ENCODE peak calls at places on chromosomes 12 and 14, in nine cellular contexts. One of them, this sample, is unnamed.

GRCh38 chr12:29039013-29039412 is 110.1 kb upstream of the FAR2 start:
- DNase-seq in RWPE1: no peak
- DNase-seq in K562: no peak
- DNase-seq in endothelial cell: no peak
- DNase-seq in GM20000: no peak
- DNase-seq in cardiac fibroblast: peak
- DNase-seq in DND-41: no peak
- DNase-seq in breast epithelium: no peak
- DNase-seq in transverse colon: no peak
- DNase-seq in this sample: no peak

GRCh38 chr12:3319723-3320492 is 171.1 kb upstream of the PRMT8 start:
- DNase-seq in RWPE1: no peak
- DNase-seq in K562: peak
- DNase-seq in endothelial cell: no peak
- DNase-seq in GM20000: no peak
- DNase-seq in cardiac fibroblast: no peak
- DNase-seq in DND-41: no peak
- DNase-seq in breast epithelium: no peak
- DNase-seq in transverse colon: no peak
- DNase-seq in this sample: no peak

GRCh38 chr14:32073537-32074189 is 3.4 kb upstream of the ARHGAP5 start:
- DNase-seq in RWPE1: peak
- DNase-seq in K562: peak
- DNase-seq in endothelial cell: peak
- DNase-seq in GM20000: peak
- DNase-seq in cardiac fibroblast: peak
- DNase-seq in DND-41: peak
- DNase-seq in breast epithelium: peak
- DNase-seq in transverse colon: peak
- DNase-seq in this sample: peak

GRCh38 chr12:24937553-24938244 is 11.2 kb downstream of the BCAT1 start:
- DNase-seq in RWPE1: no peak
- DNase-seq in K562: no peak
- DNase-seq in endothelial cell: no peak
- DNase-seq in GM20000: no peak
- DNase-seq in cardiac fibroblast: no peak
- DNase-seq in DND-41: no peak
- DNase-seq in breast epithelium: no peak
- DNase-seq in transverse colon: no peak
- DNase-seq in this sample: no peak

GRCh38 chr12:130225347-130225746 is 63.1 kb downstream of the FZD10 start:
- DNase-seq in RWPE1: no peak
- DNase-seq in K562: no peak
- DNase-seq in endothelial cell: no peak
- DNase-seq in GM20000: no peak
- DNase-seq in cardiac fibroblast: no peak
- DNase-seq in DND-41: no peak
- DNase-seq in breast epithelium: no peak
- DNase-seq in transverse colon: no peak
- DNase-seq in this sample: no peak

GRCh38 chr14:96060161-96060933 is 21.2 kb downstream of the C14orf132 start:
- DNase-seq in RWPE1: no peak
- DNase-seq in K562: no peak
- DNase-seq in endothelial cell: no peak
- DNase-seq in GM20000: no peak
- DNase-seq in cardiac fibroblast: no peak
- DNase-seq in DND-41: no peak
- DNase-seq in breast epithelium: no peak
- DNase-seq in transverse colon: no peak
- DNase-seq in this sample: no peak

GRCh38 chr14:67837011-67837624 is 17.5 kb downstream of the RAD51B start:
- DNase-seq in RWPE1: peak
- DNase-seq in K562: peak
- DNase-seq in endothelial cell: peak
- DNase-seq in GM20000: peak
- DNase-seq in cardiac fibroblast: peak
- DNase-seq in DND-41: peak
- DNase-seq in breast epithelium: peak
- DNase-seq in transverse colon: peak
- DNase-seq in this sample: peak

GRCh38 chr12:91931110-91931509 is 214.5 kb downstream of the BTG1 start:
- DNase-seq in RWPE1: peak
- DNase-seq in K562: no peak
- DNase-seq in endothelial cell: no peak
- DNase-seq in GM20000: no peak
- DNase-seq in cardiac fibroblast: peak
- DNase-seq in DND-41: no peak
- DNase-seq in breast epithelium: peak
- DNase-seq in transverse colon: peak
- DNase-seq in this sample: peak

GRCh38 chr12:92530706-92531105 is 172.1 kb upstream of the PLEKHG7 start:
- DNase-seq in RWPE1: no peak
- DNase-seq in K562: no peak
- DNase-seq in endothelial cell: no peak
- DNase-seq in GM20000: no peak
- DNase-seq in cardiac fibroblast: no peak
- DNase-seq in DND-41: no peak
- DNase-seq in breast epithelium: no peak
- DNase-seq in transverse colon: no peak
- DNase-seq in this sample: no peak

GRCh38 chr14:54867011-54867410 is 35.6 kb downstream of the GCH1 start:
- DNase-seq in RWPE1: no peak
- DNase-seq in K562: no peak
- DNase-seq in endothelial cell: no peak
- DNase-seq in GM20000: no peak
- DNase-seq in cardiac fibroblast: peak
- DNase-seq in DND-41: no peak
- DNase-seq in breast epithelium: no peak
- DNase-seq in transverse colon: no peak
- DNase-seq in this sample: no peak

GRCh38 chr14:92607702-92608429 is 94.3 kb downstream of the RIN3 start:
- DNase-seq in RWPE1: no peak
- DNase-seq in K562: no peak
- DNase-seq in endothelial cell: no peak
- DNase-seq in GM20000: no peak
- DNase-seq in cardiac fibroblast: peak
- DNase-seq in DND-41: no peak
- DNase-seq in breast epithelium: no peak
- DNase-seq in transverse colon: no peak
- DNase-seq in this sample: no peak

GRCh38 chr12:27387473-27387872 is 54.8 kb downstream of the BMAL2 start:
- DNase-seq in RWPE1: no peak
- DNase-seq in K562: no peak
- DNase-seq in endothelial cell: no peak
- DNase-seq in GM20000: no peak
- DNase-seq in cardiac fibroblast: no peak
- DNase-seq in DND-41: no peak
- DNase-seq in breast epithelium: no peak
- DNase-seq in transverse colon: no peak
- DNase-seq in this sample: no peak

GRCh38 chr14:22896351-22896750 is 13.3 kb downstream of the REM2 start:
- DNase-seq in RWPE1: no peak
- DNase-seq in K562: no peak
- DNase-seq in endothelial cell: no peak
- DNase-seq in GM20000: no peak
- DNase-seq in cardiac fibroblast: no peak
- DNase-seq in DND-41: no peak
- DNase-seq in breast epithelium: no peak
- DNase-seq in transverse colon: no peak
- DNase-seq in this sample: no peak

GRCh38 chr14:20386276-20386855 is 26.9 kb downstream of the TEP1 start:
- DNase-seq in RWPE1: no peak
- DNase-seq in K562: no peak
- DNase-seq in endothelial cell: no peak
- DNase-seq in GM20000: no peak
- DNase-seq in cardiac fibroblast: no peak
- DNase-seq in DND-41: no peak
- DNase-seq in breast epithelium: no peak
- DNase-seq in transverse colon: no peak
- DNase-seq in this sample: no peak

GRCh38 chr12:1517007-1517406 is 77.4 kb downstream of the FBXL14 start:
- DNase-seq in RWPE1: no peak
- DNase-seq in K562: no peak
- DNase-seq in endothelial cell: peak
- DNase-seq in GM20000: no peak
- DNase-seq in cardiac fibroblast: peak
- DNase-seq in DND-41: peak
- DNase-seq in breast epithelium: no peak
- DNase-seq in transverse colon: no peak
- DNase-seq in this sample: no peak

GRCh38 chr12:52656616-52657015 is 4.6 kb upstream of the KRT2 start:
- DNase-seq in RWPE1: no peak
- DNase-seq in K562: no peak
- DNase-seq in endothelial cell: no peak
- DNase-seq in GM20000: no peak
- DNase-seq in cardiac fibroblast: no peak
- DNase-seq in DND-41: no peak
- DNase-seq in breast epithelium: no peak
- DNase-seq in transverse colon: no peak
- DNase-seq in this sample: no peak

GRCh38 chr12:94570161-94570560 is 80.2 kb downstream of the TMCC3 start:
- DNase-seq in RWPE1: peak
- DNase-seq in K562: no peak
- DNase-seq in endothelial cell: no peak
- DNase-seq in GM20000: no peak
- DNase-seq in cardiac fibroblast: peak
- DNase-seq in DND-41: no peak
- DNase-seq in breast epithelium: no peak
- DNase-seq in transverse colon: no peak
- DNase-seq in this sample: peak

GRCh38 chr12:43599066-43599465 is 47.1 kb upstream of the ADAMTS20 start:
- DNase-seq in RWPE1: no peak
- DNase-seq in K562: no peak
- DNase-seq in endothelial cell: no peak
- DNase-seq in GM20000: no peak
- DNase-seq in cardiac fibroblast: no peak
- DNase-seq in DND-41: no peak
- DNase-seq in breast epithelium: no peak
- DNase-seq in transverse colon: no peak
- DNase-seq in this sample: no peak

GRCh38 chr14:99244299-99244959 is 27.6 kb downstream of the BCL11B start:
- DNase-seq in RWPE1: peak
- DNase-seq in K562: no peak
- DNase-seq in endothelial cell: no peak
- DNase-seq in GM20000: no peak
- DNase-seq in cardiac fibroblast: no peak
- DNase-seq in DND-41: no peak
- DNase-seq in breast epithelium: no peak
- DNase-seq in transverse colon: no peak
- DNase-seq in this sample: no peak

GRCh38 chr14:50311974-50312733 is at the start of the genes DMAC2L and L2HGDH:
- DNase-seq in RWPE1: peak
- DNase-seq in K562: peak
- DNase-seq in endothelial cell: peak
- DNase-seq in GM20000: peak
- DNase-seq in cardiac fibroblast: peak
- DNase-seq in DND-41: peak
- DNase-seq in breast epithelium: peak
- DNase-seq in transverse colon: peak
- DNase-seq in this sample: peak
- TF ChIP-seq CTCF in RWPE1: peak
- TF ChIP-seq CTCF in K562: no peak
- TF ChIP-seq CTCF in endothelial cell: peak
- TF ChIP-seq CTCF in GM20000: no peak
- TF ChIP-seq CTCF in cardiac fibroblast: no peak
- TF ChIP-seq CTCF in DND-41: no peak
- TF ChIP-seq CTCF in breast epithelium: peak
- TF ChIP-seq CTCF in transverse colon: no peak
- TF ChIP-seq CTCF in this sample: peak

GRCh38 chr12:57756406-57757341 is 1.8 kb downstream of the MARCHF9 start:
- DNase-seq in RWPE1: peak
- DNase-seq in K562: peak
- DNase-seq in endothelial cell: peak
- DNase-seq in GM20000: peak
- DNase-seq in cardiac fibroblast: peak
- DNase-seq in DND-41: peak
- DNase-seq in breast epithelium: no peak
- DNase-seq in transverse colon: peak
- DNase-seq in this sample: peak
- TF ChIP-seq CTCF in RWPE1: peak
- TF ChIP-seq CTCF in K562: peak
- TF ChIP-seq CTCF in endothelial cell: peak
- TF ChIP-seq CTCF in GM20000: peak
- TF ChIP-seq CTCF in cardiac fibroblast: peak
- TF ChIP-seq CTCF in DND-41: peak
- TF ChIP-seq CTCF in breast epithelium: peak
- TF ChIP-seq CTCF in transverse colon: peak
- TF ChIP-seq CTCF in this sample: peak

GRCh38 chr14:61107896-61108295 is 126.9 kb downstream of the SLC38A6 start:
- DNase-seq in RWPE1: no peak
- DNase-seq in K562: no peak
- DNase-seq in endothelial cell: no peak
- DNase-seq in GM20000: no peak
- DNase-seq in cardiac fibroblast: no peak
- DNase-seq in DND-41: no peak
- DNase-seq in breast epithelium: no peak
- DNase-seq in transverse colon: no peak
- DNase-seq in this sample: no peak

GRCh38 chr14:61104358-61104757 is 123.3 kb downstream of the SLC38A6 start:
- DNase-seq in RWPE1: no peak
- DNase-seq in K562: no peak
- DNase-seq in endothelial cell: no peak
- DNase-seq in GM20000: no peak
- DNase-seq in cardiac fibroblast: no peak
- DNase-seq in DND-41: no peak
- DNase-seq in breast epithelium: no peak
- DNase-seq in transverse colon: no peak
- DNase-seq in this sample: no peak

GRCh38 chr14:61108742-61109141 is 127.7 kb downstream of the SLC38A6 start:
- DNase-seq in RWPE1: no peak
- DNase-seq in K562: no peak
- DNase-seq in endothelial cell: no peak
- DNase-seq in GM20000: no peak
- DNase-seq in cardiac fibroblast: no peak
- DNase-seq in DND-41: no peak
- DNase-seq in breast epithelium: no peak
- DNase-seq in transverse colon: no peak
- DNase-seq in this sample: no peak

GRCh38 chr14:61107148-61107641 is 126.2 kb downstream of the SLC38A6 start:
- DNase-seq in RWPE1: no peak
- DNase-seq in K562: no peak
- DNase-seq in endothelial cell: no peak
- DNase-seq in GM20000: no peak
- DNase-seq in cardiac fibroblast: peak
- DNase-seq in DND-41: no peak
- DNase-seq in breast epithelium: peak
- DNase-seq in transverse colon: no peak
- DNase-seq in this sample: no peak

GRCh38 chr14:61106627-61107147 is 125.6 kb downstream of the SLC38A6 start:
- DNase-seq in RWPE1: no peak
- DNase-seq in K562: no peak
- DNase-seq in endothelial cell: no peak
- DNase-seq in GM20000: no peak
- DNase-seq in cardiac fibroblast: no peak
- DNase-seq in DND-41: no peak
- DNase-seq in breast epithelium: no peak
- DNase-seq in transverse colon: no peak
- DNase-seq in this sample: no peak
- TF ChIP-seq CTCF in RWPE1: no peak
- TF ChIP-seq CTCF in K562: peak
- TF ChIP-seq CTCF in endothelial cell: no peak
- TF ChIP-seq CTCF in GM20000: no peak
- TF ChIP-seq CTCF in cardiac fibroblast: peak
- TF ChIP-seq CTCF in DND-41: peak
- TF ChIP-seq CTCF in breast epithelium: no peak
- TF ChIP-seq CTCF in transverse colon: no peak
- TF ChIP-seq CTCF in this sample: no peak

GRCh38 chr14:59358105-59358504 is 107.1 kb downstream of the GPR135 start:
- DNase-seq in RWPE1: peak
- DNase-seq in K562: no peak
- DNase-seq in endothelial cell: no peak
- DNase-seq in GM20000: no peak
- DNase-seq in cardiac fibroblast: peak
- DNase-seq in DND-41: no peak
- DNase-seq in breast epithelium: no peak
- DNase-seq in transverse colon: no peak
- DNase-seq in this sample: peak
- TF ChIP-seq CTCF in RWPE1: no peak
- TF ChIP-seq CTCF in K562: no peak
- TF ChIP-seq CTCF in endothelial cell: no peak
- TF ChIP-seq CTCF in GM20000: no peak
- TF ChIP-seq CTCF in cardiac fibroblast: no peak
- TF ChIP-seq CTCF in DND-41: no peak
- TF ChIP-seq CTCF in breast epithelium: no peak
- TF ChIP-seq CTCF in transverse colon: no peak
- TF ChIP-seq CTCF in this sample: no peak

This sample was measured in Calu3.